ENCODE peak calls at places on chromosomes 13 and 19, in eight cellular contexts. L is Peyer's patch, C is A549, M is suprapubic skin, I is right lobe of liver, E is erythroblast, D is breast epithelium, U is NB4. Q is an unnamed sample.
A peak's percentile ranks its signal among the peaks of the same experiment; 100 is the strongest.

GRCh38 chr13:40136896-40137295 is 481.4 kb downstream of the COG6 start:
- DNase-seq in L (no peak), C (no peak), M (no peak), I (no peak), E (no peak), D (no peak), U (no peak), Q (no peak)

GRCh38 chr19:21109116-21109515 is 27.1 kb downstream of the ZNF714 start:
- DNase-seq in L (no peak), C (no peak), M (no peak), I (no peak), E (no peak), D (no peak), U (no peak), Q (no peak)

GRCh38 chr13:102768914-102769313 is 4.7 kb downstream of the TEX30 start:
- DNase-seq in L (no peak), C (no peak), M (no peak), I (no peak), E (no peak), D (no peak), U (no peak), Q (no peak)

GRCh38 chr19:3556978-3557460 is 367 bp downstream of the MFSD12 start:
- DNase-seq in L (peak; percentile 75), C (peak; percentile 46), M (no peak), I (peak; percentile 51), E (peak; percentile 64), D (no peak), U (peak; percentile 55), Q (peak; percentile 23)

GRCh38 chr19:27759896-27760295 is 1453.1 kb downstream of the UQCRFS1 start:
- DNase-seq in L (no peak), C (no peak), M (no peak), I (no peak), E (no peak), D (no peak), U (no peak), Q (no peak)

GRCh38 chr13:29849071-29849541 is 1.3 kb downstream of the UBL3 start:
- DNase-seq in L (peak; percentile 61), C (no peak), M (no peak), I (no peak), E (peak; percentile 46), D (no peak), U (peak; percentile 80), Q (peak; percentile 21)

GRCh38 chr19:30386551-30387143 is 14.5 kb downstream of the ZNF536 start:
- DNase-seq in L (no peak), C (no peak), M (no peak), I (peak; percentile 30), E (no peak), D (no peak), U (no peak), Q (no peak)

GRCh38 chr13:99396446-99396845 is 89.2 kb upstream of the GPR183 start:
- DNase-seq in L (peak; percentile 19), C (no peak), M (no peak), I (peak; percentile 29), E (no peak), D (no peak), U (no peak), Q (no peak)

GRCh38 chr19:39949026-39949747 is 14.8 kb upstream of the FCGBP start:
- DNase-seq in L (no peak), C (no peak), M (no peak), I (no peak), E (no peak), D (no peak), U (no peak), Q (no peak)

GRCh38 chr19:4379383-4380253 is 20.7 kb downstream of the SH3GL1 start:
- DNase-seq in L (peak; percentile 76), C (peak; percentile 27), M (no peak), I (peak; percentile 87), E (no peak), D (no peak), U (no peak), Q (peak; percentile 82)

GRCh38 chr19:10430505-10431253 is 10.3 kb downstream of the PDE4A start:
- DNase-seq in L (peak; percentile 68), C (no peak), M (no peak), I (no peak), E (peak; percentile 72), D (no peak), U (peak; percentile 57), Q (peak; percentile 48)

GRCh38 chr19:53898680-53899341 is 10.3 kb upstream of the CACNG7 start:
- DNase-seq in L (no peak), C (no peak), M (no peak), I (no peak), E (no peak), D (no peak), U (no peak), Q (no peak)

GRCh38 chr13:37870895-37871550 is 1.5 kb upstream of the TRPC4 start:
- DNase-seq in L (no peak), C (no peak), M (no peak), I (no peak), E (no peak), D (no peak), U (no peak), Q (no peak)

GRCh38 chr19:33156354-33156753 is 24.4 kb downstream of the WDR88 start:
- DNase-seq in L (no peak), C (no peak), M (no peak), I (no peak), E (no peak), D (no peak), U (no peak), Q (no peak)

GRCh38 chr19:4456843-4457653 is 546 bp downstream of the UBXN6 start:
- DNase-seq in L (peak; percentile 65), C (peak; percentile 35), M (no peak), I (peak; percentile 58), E (peak; percentile 84), D (no peak), U (peak; percentile 62), Q (no peak)

GRCh38 chr13:49746111-49746510 is 46.4 kb downstream of the KPNA3 start:
- DNase-seq in L (no peak), C (no peak), M (no peak), I (no peak), E (no peak), D (no peak), U (no peak), Q (no peak)

GRCh38 chr13:46580362-46580839 is 27.4 kb downstream of the LRCH1 start:
- DNase-seq in L (no peak), C (no peak), M (no peak), I (no peak), E (no peak), D (no peak), U (no peak), Q (no peak)
- TF ChIP-seq POLR2A in L (no peak), C (no peak), M (no peak), I (no peak), E (no peak), D (no peak), U (no peak), Q (no peak)

DNA sequence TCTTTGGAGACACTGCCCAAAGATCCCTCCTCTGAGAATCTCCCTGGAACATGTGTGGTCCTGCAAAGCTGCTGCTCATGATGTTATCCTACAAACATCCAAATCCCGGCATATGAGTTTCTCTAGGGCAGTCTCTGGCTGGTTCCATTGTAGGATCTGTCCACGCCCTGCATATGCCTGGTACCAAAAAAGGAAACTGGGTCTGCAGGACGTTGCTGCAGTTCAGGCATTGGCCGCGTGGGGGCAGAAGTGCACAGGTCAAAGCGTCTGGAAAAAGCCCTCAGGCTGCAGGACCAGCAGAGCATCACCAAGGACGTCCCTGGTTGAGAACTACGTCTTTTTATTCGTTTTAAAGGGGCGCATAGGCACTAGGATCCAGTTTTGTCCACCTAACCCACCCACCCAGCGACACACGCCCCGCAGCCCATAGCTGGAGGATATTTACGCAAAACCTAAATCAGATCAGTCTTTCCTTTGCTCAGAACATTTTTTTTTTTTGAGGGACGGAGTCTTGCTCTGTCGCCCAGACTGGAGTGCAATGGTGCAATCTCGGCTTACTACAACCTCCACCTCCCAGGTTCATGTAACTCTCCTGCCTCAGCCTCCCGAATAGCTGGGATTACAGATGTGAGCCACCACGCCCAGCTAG is 12.9 kb upstream of the ZNF564 start:
- DNase-seq in L (peak; percentile 96), C (peak; percentile 55), M (peak; percentile 92), I (peak; percentile 86), E (peak; percentile 90), D (peak; percentile 93), U (peak; percentile 85), Q (peak; percentile 84)
- TF ChIP-seq POLR2A in L (no peak), C (no peak), M (no peak), I (no peak), E (no peak), D (no peak), U (no peak), Q (no peak)

DNA sequence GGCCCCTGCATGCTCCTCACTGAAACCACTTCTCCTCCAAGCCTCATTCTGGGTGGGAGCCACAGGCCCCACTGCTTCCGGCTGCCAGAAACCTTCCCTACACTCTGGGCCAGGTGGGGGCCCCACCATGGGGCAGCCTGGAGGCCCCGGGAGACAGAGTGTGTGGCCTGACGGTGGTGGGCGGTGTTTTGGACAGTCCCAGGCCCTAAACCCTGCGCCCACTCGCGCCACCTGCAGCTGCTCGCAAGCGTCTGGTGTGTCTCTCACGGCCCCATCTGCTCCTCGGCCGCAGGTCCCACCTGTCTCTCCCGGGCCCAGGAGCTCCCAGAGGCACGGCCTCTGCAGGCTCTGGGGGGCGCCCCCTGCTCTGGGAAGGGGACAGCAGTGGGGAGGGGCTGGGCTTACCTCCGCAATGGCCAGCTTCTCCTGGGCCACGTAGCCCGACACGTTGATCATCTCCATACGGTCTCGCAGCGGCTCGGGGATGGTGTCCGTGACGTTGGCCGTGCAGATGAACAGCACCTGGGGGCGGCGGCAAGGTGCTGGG is 5.6 kb downstream of the RPL36 start:
- DNase-seq in L (no peak), C (no peak), M (no peak), I (peak; percentile 47), E (no peak), D (no peak), U (no peak), Q (no peak)
- TF ChIP-seq POLR2A in L (no peak), C (no peak), M (no peak), I (no peak), E (no peak), D (no peak), U (no peak), Q (no peak)

GRCh38 chr13:20393273-20394235 is 132.1 kb downstream of the CRYL1 start:
- DNase-seq in L (no peak), C (no peak), M (no peak), I (no peak), E (no peak), D (no peak), U (no peak), Q (no peak)

GRCh38 chr13:20394506-20394905 is 131.2 kb downstream of the CRYL1 start:
- DNase-seq in L (no peak), C (no peak), M (no peak), I (no peak), E (no peak), D (no peak), U (no peak), Q (no peak)

GRCh38 chr13:20391597-20392452 is 133.8 kb downstream of the CRYL1 start:
- DNase-seq in L (no peak), C (peak; percentile 6), M (no peak), I (no peak), E (peak; percentile 8), D (no peak), U (no peak), Q (no peak)

GRCh38 chr13:20390526-20391175 is 135.0 kb downstream of the CRYL1 start:
- DNase-seq in L (no peak), C (no peak), M (no peak), I (no peak), E (no peak), D (no peak), U (no peak), Q (no peak)

DNA sequence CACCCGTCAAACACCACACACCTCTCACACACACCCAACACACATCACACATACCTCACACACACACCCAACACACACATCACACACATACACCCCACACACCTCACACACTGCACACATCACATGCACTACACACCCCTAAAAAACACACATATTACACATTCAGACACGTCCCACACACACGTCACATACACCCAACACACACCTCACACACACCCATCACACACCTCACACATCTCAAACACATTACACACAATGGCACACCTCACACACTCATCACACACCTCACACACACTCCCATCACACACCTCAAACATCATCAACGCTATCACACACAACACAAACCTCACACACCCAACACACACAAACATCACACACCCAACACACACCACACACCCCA is 133.1 kb downstream of the CRYL1 start:
- DNase-seq in L (no peak), C (no peak), M (no peak), I (no peak), E (no peak), D (no peak), U (no peak), Q (no peak)
- TF ChIP-seq POLR2A in L (no peak), C (no peak), M (no peak), I (no peak), E (no peak), D (no peak), U (no peak), Q (no peak)

Q was measured in prostate gland.